ENCODE peak calls at places on chromosomes 11 and 22, in nine cellular contexts. H is fibroblast of lung; J is CD8-positive, alpha-beta memory T cell; L is GM12878; M is fibroblast of the aortic adventitia; V is A549; A is heart right ventricle; Z is fibroblast of pulmonary artery; T is epithelial cell of esophagus. C is an unnamed sample.

GRCh38 chr11:121870202-121871045 is 245.6 kb downstream of the BLID start:
- DNase-seq in V (no peak), H (peak; percentile 28), Z (no peak), A (no peak), J (no peak), T (peak; percentile 21), L (no peak), M (peak; percentile 69), C (peak; percentile 11)

GRCh38 chr22:46731246-46732040 is 6.6 kb downstream of the CERK start:
- DNase-seq in L (no peak), V (no peak), H (no peak), M (no peak), T (peak; percentile 28), J (no peak), Z (no peak), A (peak; percentile 65), C (peak; percentile 19)

GRCh38 chr11:45660717-45661416 is 4.6 kb downstream of the CHST1 start:
- DNase-seq in J (no peak), M (no peak), A (no peak), L (no peak), H (no peak), V (no peak), Z (no peak), T (no peak), C (no peak)

GRCh38 chr11:41971592-41971991 is 512.1 kb upstream of the LRRC4C start:
- DNase-seq in V (no peak), Z (no peak), J (no peak), T (no peak), L (no peak), H (no peak), M (no peak), A (no peak), C (no peak)

GRCh38 chr11:26578998-26579635 is 7.1 kb upstream of the MUC15 start:
- DNase-seq in M (peak; percentile 28), Z (peak; percentile 24), L (no peak), H (peak; percentile 45), V (no peak), T (peak; percentile 83), J (no peak), A (no peak), C (peak; percentile 86)

GRCh38 chr11:2137202-2138071 is 1.8 kb downstream of the IGF2 start:
- DNase-seq in H (peak; percentile 80), V (peak; percentile 76), Z (peak; percentile 46), T (peak; percentile 27), L (no peak), A (peak; percentile 72), J (no peak), M (peak; percentile 11), C (peak; percentile 27)

GRCh38 chr11:119759324-119759723 is 30.3 kb upstream of the NECTIN1 start:
- DNase-seq in Z (no peak), M (peak; percentile 36), J (no peak), V (no peak), H (peak; percentile 43), T (peak; percentile 74), L (no peak), A (no peak), C (peak; percentile 72)

GRCh38 chr22:33860386-33860785 is 59.9 kb downstream of the LARGE1 start:
- DNase-seq in V (no peak), H (no peak), T (no peak), J (no peak), Z (no peak), M (no peak), A (no peak), L (no peak), C (no peak)

GRCh38 chr11:71426413-71426812 is 21.8 kb downstream of the DHCR7 start:
- DNase-seq in J (no peak), L (peak; percentile 8), H (no peak), Z (no peak), T (no peak), V (no peak), A (no peak), M (no peak), C (no peak)

GRCh38 chr11:68684385-68685356 is at the start of gene GAL:
- DNase-seq in M (no peak), T (peak; percentile 26), A (no peak), J (no peak), H (no peak), V (no peak), Z (no peak), L (no peak), C (no peak)

GRCh38 chr22:47918276-47918928 is 1156.0 kb downstream of the TBC1D22A start:
- DNase-seq in M (no peak), A (no peak), T (no peak), L (peak; percentile 47), V (no peak), J (no peak), H (no peak), Z (no peak), C (no peak)

GRCh38 chr11:6925636-6926207 is 504 bp upstream of the ZNF215 start:
- DNase-seq in M (peak; percentile 8), L (no peak), J (no peak), Z (peak; percentile 35), V (no peak), H (no peak), A (no peak), T (peak; percentile 49), C (peak; percentile 48)

GRCh38 chr11:15585587-15586331 is 471.0 kb downstream of the INSC start:
- DNase-seq in M (no peak), V (no peak), Z (no peak), A (no peak), J (no peak), T (no peak), H (no peak), L (no peak), C (no peak)

GRCh38 chr11:33329705-33330329 is 72.6 kb downstream of the HIPK3 start:
- DNase-seq in J (peak; percentile 24), H (peak; percentile 81), V (peak; percentile 76), L (no peak), M (peak; percentile 83), Z (peak; percentile 83), A (no peak), T (peak; percentile 77), C (peak; percentile 74)

GRCh38 chr11:16321148-16321547 is 35.2 kb downstream of the SOX6 start:
- DNase-seq in J (no peak), A (no peak), L (no peak), V (no peak), H (no peak), M (no peak), T (peak; percentile 68), Z (no peak), C (peak; percentile 84)

GRCh38 chr11:61082161-61082870 is 20.0 kb upstream of the CD5 start:
- DNase-seq in A (no peak), J (no peak), M (no peak), V (no peak), H (no peak), L (no peak), Z (no peak), T (no peak), C (no peak)

GRCh38 chr11:8389034-8389996 is 125.6 kb upstream of the LMO1 start:
- DNase-seq in Z (no peak), A (no peak), V (no peak), T (no peak), J (no peak), H (peak; percentile 13), L (no peak), M (peak; percentile 10), C (peak; percentile 11)

GRCh38 chr11:12223771-12224536 is 113.6 kb downstream of the MICAL2 start:
- DNase-seq in A (no peak), M (no peak), T (peak; percentile 94), J (peak; percentile 36), V (no peak), H (peak; percentile 53), Z (no peak), L (no peak), C (peak; percentile 95)

GRCh38 chr11:117281159-117281558 is 10.0 kb upstream of the BACE1-AS start:
- DNase-seq in L (no peak), J (no peak), A (no peak), V (peak; percentile 11), M (peak; percentile 99), T (peak; percentile 77), H (peak; percentile 93), Z (peak; percentile 99), C (peak; percentile 89)

GRCh38 chr22:17921871-17922821 is 102.2 kb downstream of the MICAL3 start:
- DNase-seq in Z (no peak), A (peak; percentile 36), H (no peak), L (no peak), M (no peak), T (peak; percentile 68), V (no peak), J (no peak), C (peak; percentile 82)
- H3K4me3 ChIP-seq in Z (no peak overlapping the region), A (no peak overlapping the region), H (no peak overlapping the region), L (no peak overlapping the region), M (no peak overlapping the region), T (no peak overlapping the region), V (no peak overlapping the region), J (no peak overlapping the region), C (no peak overlapping the region)

GRCh38 chr22:30245181-30245984 is 1.2 kb downstream of the LIF start:
- DNase-seq in M (no peak), J (no peak), L (no peak), Z (no peak), T (no peak), V (no peak), A (no peak), H (peak; percentile 36), C (no peak)
- H3K4me3 ChIP-seq in M (peak overlapping the region; percentile 78), J (peak overlapping the region; percentile 49), L (peak overlapping the region; percentile 59), Z (peak overlapping the region; percentile 59), T (peak overlapping the region; percentile 55), V (no peak overlapping the region), A (peak overlapping the region; percentile 29), H (peak overlapping the region; percentile 72), C (peak overlapping the region; percentile 60)

GRCh38 chr11:4606231-4607015 is 1.6 kb downstream of the TRIM68 start:
- DNase-seq in J (no peak), H (peak; percentile 44), L (no peak), A (no peak), T (peak; percentile 3), V (no peak), M (peak; percentile 67), Z (peak; percentile 67), C (peak; percentile 11)
- H3K4me3 ChIP-seq in J (peak overlapping the region; percentile 80), H (peak overlapping the region; percentile 51), L (peak overlapping the region; percentile 70), A (no peak overlapping the region), T (peak overlapping the region; percentile 73), V (no peak overlapping the region), M (peak overlapping the region; percentile 82), Z (peak overlapping the region; percentile 63), C (peak overlapping the region; percentile 69)

GRCh38 chr11:73872746-73873412 is 3.8 kb downstream of the COA4 start:
- DNase-seq in L (no peak), H (no peak), T (no peak), M (no peak), Z (no peak), A (no peak), V (no peak), J (no peak), C (no peak)

GRCh38 chr11:73875840-73876239 is 806 bp downstream of the COA4 start:
- DNase-seq in J (no peak), L (no peak), H (no peak), T (no peak), M (no peak), V (no peak), A (no peak), Z (no peak), C (no peak)

GRCh38 chr11:73878771-73879170 is 2.0 kb downstream of the PAAF1 start:
- DNase-seq in L (no peak), M (no peak), V (no peak), Z (no peak), T (peak; percentile 69), J (no peak), H (no peak), A (no peak), C (peak; percentile 30)

GRCh38 chr11:73876424-73877300 is at the start of the genes COA4 and PAAF1:
- DNase-seq in Z (peak; percentile 96), A (peak; percentile 92), M (peak; percentile 94), T (peak; percentile 97), J (peak; percentile 93), V (peak; percentile 98), L (peak; percentile 97), H (peak; percentile 95), C (peak; percentile 94)

GRCh38 chr11:73875380-73875779 is 1.3 kb downstream of the COA4 start:
- DNase-seq in J (no peak), V (no peak), T (no peak), Z (no peak), H (no peak), A (no peak), L (no peak), M (no peak), C (no peak)
- H3K4me3 ChIP-seq in J (peak overlapping the region; percentile 92), V (peak overlapping the region; percentile 73), T (peak overlapping the region; percentile 99), Z (peak overlapping the region; percentile 97), H (peak overlapping the region; percentile 83), A (no peak overlapping the region), L (peak overlapping the region; percentile 94), M (peak overlapping the region; percentile 95), C (peak overlapping the region; percentile 55)